ENCODE peak calls at places on chromosomes 3 and 15, in five cellular contexts. G, X, C, N and A are unnamed samples.

GRCh38 chr15:85545185-85545584 is 164.8 kb downstream of the AKAP13 start:
- DNase-seq in G (no peak), X (no peak), C (no peak), N (no peak), A (no peak)

GRCh38 chr15:63054281-63054683 is 11.7 kb downstream of the TPM1 start:
- DNase-seq in G (no peak), X (no peak), C (no peak), N (no peak), A (no peak)

GRCh38 chr3:160174621-160175020 is 50.6 kb upstream of the C3orf80 start:
- DNase-seq in G (no peak), X (no peak), C (no peak), N (no peak), A (no peak)

GRCh38 chr15:62334581-62334980 is 169.5 kb upstream of the C2CD4B start:
- DNase-seq in G (no peak), X (no peak), C (no peak), N (no peak), A (no peak)

GRCh38 chr3:112175646-112176045 is 42.6 kb upstream of the GCSAM start:
- DNase-seq in G (no peak), X (no peak), C (no peak), N (no peak), A (no peak)

GRCh38 chr3:72427575-72427974 is 420.7 kb downstream of the SHQ1 start:
- DNase-seq in G (no peak), X (no peak), C (no peak), N (no peak), A (no peak)

GRCh38 chr3:73433681-73434080 is 191.1 kb downstream of the PDZRN3 start:
- DNase-seq in G (no peak), X (no peak), C (no peak), N (no peak), A (no peak)

GRCh38 chr15:34821907-34822306 is 26.6 kb upstream of the ACTC1 start:
- DNase-seq in G (no peak), X (no peak), C (no peak), N (no peak), A (no peak)

GRCh38 chr3:133987933-133988484 is 41.7 kb downstream of the SLCO2A1 start:
- DNase-seq in G (no peak), X (no peak), C (no peak), N (no peak), A (no peak)

DNA sequence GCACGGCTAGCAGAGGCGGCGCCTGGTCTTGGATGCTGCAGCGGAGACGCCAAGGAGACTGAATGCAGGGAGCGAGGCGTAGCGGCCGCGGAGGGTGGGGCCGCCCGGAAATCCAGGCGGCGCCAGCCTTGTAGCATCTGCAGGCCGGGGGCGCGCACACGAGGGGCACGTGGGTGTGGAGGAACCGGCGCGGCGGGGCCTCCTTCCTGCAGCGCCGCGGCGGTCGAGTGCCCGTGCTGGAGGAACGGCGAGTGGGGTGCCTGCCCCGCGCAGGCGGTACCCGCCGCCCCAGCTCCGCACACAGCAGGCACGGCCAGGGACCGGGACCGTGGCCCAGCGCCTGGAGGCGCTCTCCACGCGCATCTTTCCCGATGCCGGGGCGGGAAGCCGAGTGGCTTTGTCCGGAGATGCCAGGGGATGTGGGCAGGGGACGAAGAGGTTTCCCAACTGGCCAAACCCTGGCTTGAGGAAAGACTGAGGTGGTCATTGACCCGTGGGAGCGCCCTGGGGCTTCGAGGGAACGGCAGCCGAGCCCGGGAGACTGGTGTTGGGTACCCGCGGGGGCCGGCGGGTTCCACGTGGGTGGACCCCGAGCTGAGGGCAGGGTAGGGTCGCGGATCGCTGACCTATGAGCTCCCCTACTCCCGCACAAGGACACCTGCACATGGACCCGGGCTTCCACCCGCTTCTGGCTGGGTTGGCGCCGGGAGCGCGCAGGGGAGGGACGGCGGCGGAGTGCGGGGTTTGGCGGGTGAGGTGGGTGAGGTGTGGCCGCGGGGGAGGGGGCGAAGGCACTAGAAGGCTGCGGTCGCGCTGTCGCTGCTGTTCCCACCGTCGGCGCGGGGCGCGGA is 246.4 kb upstream of the TOPAZ1 start:
- DNase-seq in G (no peak), X (no peak), C (peak; percentile 80), N (no peak), A (no peak)
- TF ChIP-seq TAF1 in G (no peak), X (no peak), C (no peak), N (no peak), A (no peak)

DNA sequence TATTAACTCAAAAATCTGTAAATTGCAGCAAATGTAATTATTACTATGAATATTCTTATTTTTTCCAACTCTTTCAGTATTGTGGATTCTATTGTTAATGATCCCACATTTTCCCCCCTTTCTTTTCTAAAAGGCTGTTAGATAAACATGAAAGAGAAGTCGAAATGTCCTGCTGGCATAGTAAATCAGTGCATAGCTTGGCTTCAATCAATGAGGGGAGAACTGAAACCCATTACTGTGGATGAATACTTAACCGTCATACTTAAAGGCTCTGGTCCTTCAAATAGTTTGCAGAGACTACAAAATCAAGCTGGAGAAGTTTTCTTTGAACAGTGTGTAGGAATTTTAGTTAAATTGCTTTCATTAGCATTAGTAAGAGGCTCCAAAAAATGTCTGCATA is 667.9 kb downstream of the CADM2 start:
- DNase-seq in G (no peak), X (no peak), C (no peak), N (no peak), A (no peak)
- TF ChIP-seq POLR2AphosphoS5 in G (no peak), X (no peak), C (no peak), N (no peak), A (no peak)

DNA sequence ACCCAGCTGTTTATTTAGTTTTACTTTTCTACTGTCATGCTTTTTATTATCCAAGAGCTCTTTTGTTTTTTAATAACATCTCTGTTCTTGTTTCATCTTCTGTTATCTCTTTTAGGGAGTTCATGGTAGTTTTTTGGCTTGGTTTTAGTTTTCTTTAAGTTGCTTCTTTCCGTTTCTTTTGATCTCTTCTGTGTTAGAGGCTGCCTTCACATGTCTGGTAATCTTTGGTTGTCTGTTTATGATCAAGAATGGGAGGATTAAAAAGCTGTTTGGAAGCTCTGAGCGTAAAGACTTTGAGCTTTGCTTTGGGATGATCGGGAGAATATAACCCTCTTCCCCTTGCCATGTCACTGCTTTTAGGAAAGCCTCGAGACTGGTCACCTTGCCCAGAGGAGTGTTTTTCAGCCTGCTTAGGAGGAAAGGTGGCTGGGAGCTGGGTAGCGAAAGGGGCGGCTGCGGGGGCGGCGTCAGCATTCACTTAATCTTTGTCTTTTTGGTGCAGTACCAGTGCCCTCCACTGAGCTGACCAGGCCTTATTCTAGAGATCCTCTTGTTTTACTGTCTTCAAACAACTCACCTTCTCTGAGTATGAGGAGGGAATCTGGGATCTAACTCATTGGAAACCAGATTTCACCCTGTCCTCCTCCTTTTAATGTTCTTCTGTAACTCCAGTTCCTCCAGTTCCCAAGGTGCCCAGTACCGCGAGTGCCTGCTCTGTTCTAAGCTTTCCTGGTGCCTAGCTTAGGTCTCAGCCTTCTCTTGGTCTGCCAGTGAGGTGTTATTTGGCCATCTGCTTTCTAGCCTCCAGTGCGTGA is 15.5 kb downstream of the TATDN2 start:
- DNase-seq in G (no peak), X (no peak), C (peak; percentile 75), N (no peak), A (no peak)
- TF ChIP-seq TAF1 in G (no peak), X (no peak), C (no peak), N (no peak), A (no peak)

GRCh38 chr3:176293277-176293676 is 904.0 kb downstream of the TBL1XR1 start:
- DNase-seq in G (no peak), X (no peak), C (no peak), N (no peak), A (no peak)

DNA sequence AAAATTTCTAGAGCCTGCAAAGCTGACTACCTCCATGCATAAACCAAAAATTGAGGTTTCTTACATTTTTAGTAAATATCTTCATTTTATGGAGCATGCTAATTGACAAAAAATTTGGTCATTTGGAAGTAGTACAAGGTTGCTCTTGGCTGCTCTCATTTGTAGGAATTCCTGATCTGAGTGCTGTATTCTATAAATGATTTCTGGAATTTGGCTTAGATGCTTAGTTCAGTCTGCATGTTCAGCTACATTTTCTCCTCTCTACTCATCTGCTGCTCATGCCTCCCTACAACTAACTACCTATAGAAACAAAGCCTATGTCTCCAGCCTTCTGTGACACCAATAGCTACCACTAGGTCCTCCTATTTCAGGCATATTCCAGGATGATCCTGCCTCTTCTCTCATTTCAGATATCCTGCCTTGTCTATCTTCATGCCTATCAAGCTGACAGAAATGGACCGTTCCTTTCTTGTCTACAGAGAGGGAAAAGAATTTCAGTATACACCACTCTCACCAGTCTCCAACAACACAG is 901.1 kb downstream of the TBL1XR1 start:
- DNase-seq in G (no peak), X (no peak), C (no peak), N (no peak), A (no peak)
- TF ChIP-seq POLR2AphosphoS5 in G (no peak), X (no peak), C (no peak), N (no peak), A (no peak)

DNA sequence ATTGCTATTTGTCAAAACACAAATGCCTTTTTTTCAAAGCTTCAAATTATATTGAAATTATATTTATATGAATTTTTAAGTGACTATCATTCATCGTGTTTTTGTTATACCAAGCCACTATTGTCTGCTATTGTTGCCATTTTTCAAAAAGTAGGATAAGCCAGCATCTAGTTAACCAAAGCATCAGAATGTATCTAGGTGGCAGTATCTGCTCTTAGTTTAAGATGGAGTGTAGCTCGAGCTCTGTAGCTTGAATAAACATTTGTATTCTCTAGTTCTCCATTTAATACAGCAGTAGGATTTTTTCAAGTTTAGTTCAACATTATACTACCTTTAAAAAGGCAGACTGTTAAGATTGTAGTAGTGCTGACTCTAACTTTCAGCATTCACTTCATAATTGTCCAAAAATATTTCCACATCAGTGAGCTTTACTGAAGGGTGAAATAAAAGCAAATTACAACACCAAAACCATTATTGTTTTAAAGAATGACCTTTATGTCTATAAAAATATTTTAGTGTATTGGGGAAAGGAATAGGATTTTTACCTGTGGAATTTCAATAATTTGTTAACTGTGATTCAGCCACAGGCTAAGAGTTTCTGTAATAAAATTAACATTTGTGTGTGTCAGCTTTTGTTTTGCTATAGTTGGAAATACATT is 19.6 kb upstream of the C15orf61 start:
- DNase-seq in G (no peak), X (peak; percentile 24), C (peak; percentile 38), N (no peak), A (no peak)
- TF ChIP-seq TAF1 in G (no peak), X (no peak), C (no peak), N (no peak), A (no peak)